ENCODE peak calls at places on chromosome 10, in five cellular contexts. L, A, Y, C and G are unnamed samples.

GRCh38 chr10:78651287-78651686 is 417.5 kb upstream of the ZMIZ1 start:
- DNase-seq in L (no peak), A (no peak), Y (no peak), C (no peak), G (no peak)

GRCh38 chr10:53601260-53601875 is 828.8 kb upstream of the MBL2 start:
- DNase-seq in L (no peak), A (peak), Y (no peak), C (peak), G (no peak)

GRCh38 chr10:15571570-15571969 is 148.2 kb downstream of the ITGA8 start:
- DNase-seq in L (no peak), A (no peak), Y (no peak), C (peak), G (no peak)

GRCh38 chr10:19111501-19112267 is 63.1 kb downstream of the MALRD1 start:
- DNase-seq in L (no peak), A (no peak), Y (no peak), C (no peak), G (no peak)

GRCh38 chr10:12067336-12067735 is 1.4 kb upstream of the DHTKD1 start:
- DNase-seq in L (no peak), A (peak), Y (no peak), C (no peak), G (no peak)

GRCh38 chr10:50679149-50679548 is 55.4 kb upstream of the SGMS1 start:
- DNase-seq in L (no peak), A (no peak), Y (no peak), C (no peak), G (no peak)

GRCh38 chr10:12364559-12364958 is 15.2 kb downstream of the CAMK1D start:
- DNase-seq in L (no peak), A (no peak), Y (no peak), C (no peak), G (no peak)

GRCh38 chr10:5812283-5813090 is 747 bp downstream of the GDI2 start:
- DNase-seq in L (no peak), A (no peak), Y (no peak), C (peak), G (no peak)

GRCh38 chr10:26367771-26368170 is 70.4 kb upstream of the APBB1IP start:
- DNase-seq in L (no peak), A (peak), Y (peak), C (no peak), G (no peak)

GRCh38 chr10:28925154-28925663 is 247.9 kb downstream of the BAMBI start:
- DNase-seq in L (no peak), A (no peak), Y (no peak), C (no peak), G (no peak)

GRCh38 chr10:11798862-11799735 is 24.1 kb upstream of the PROSER2 start:
- DNase-seq in L (no peak), A (no peak), Y (no peak), C (no peak), G (no peak)

GRCh38 chr10:28492093-28492492 is 40.8 kb upstream of the WAC start:
- DNase-seq in L (no peak), A (no peak), Y (no peak), C (no peak), G (no peak)

GRCh38 chr10:133164816-133165555 is 5.0 kb downstream of the KNDC1 start:
- DNase-seq in L (no peak), A (no peak), Y (no peak), C (no peak), G (no peak)

GRCh38 chr10:108578258-108578657 is 1345.1 kb downstream of the XPNPEP1 start:
- DNase-seq in L (no peak), A (no peak), Y (no peak), C (no peak), G (no peak)

GRCh38 chr10:62873866-62874265 is 57.7 kb upstream of the EGR2 start:
- DNase-seq in L (no peak), A (no peak), Y (no peak), C (no peak), G (no peak)

GRCh38 chr10:132208489-132209050 is 21.8 kb downstream of the DPYSL4 start:
- DNase-seq in L (no peak), A (no peak), Y (no peak), C (no peak), G (peak)

GRCh38 chr10:72310241-72310633 is 36.5 kb downstream of the DDIT4 start:
- DNase-seq in L (no peak), A (no peak), Y (no peak), C (peak), G (no peak)

GRCh38 chr10:3829193-3830050 is 44.4 kb upstream of the KLF6 start:
- DNase-seq in L (no peak), A (no peak), Y (no peak), C (no peak), G (no peak)

GRCh38 chr10:128103229-128103714 is 23.0 kb downstream of the MKI67 start:
- DNase-seq in L (no peak), A (no peak), Y (no peak), C (no peak), G (no peak)

GRCh38 chr10:70137135-70137534 is 4.5 kb upstream of the AIFM2 start:
- DNase-seq in L (no peak), A (no peak), Y (no peak), C (no peak), G (no peak)

GRCh38 chr10:130230611-130231010 is 94.4 kb downstream of the GLRX3 start:
- DNase-seq in L (no peak), A (no peak), Y (no peak), C (no peak), G (no peak)

GRCh38 chr10:110141185-110141584 is 66.2 kb upstream of the MXI1 start:
- DNase-seq in L (no peak), A (no peak), Y (no peak), C (no peak), G (no peak)

GRCh38 chr10:35854661-35855060 is 212.6 kb upstream of the FZD8 start:
- DNase-seq in L (no peak), A (no peak), Y (no peak), C (no peak), G (no peak)

GRCh38 chr10:58704226-58705200 is 191.8 kb downstream of the BICC1 start:
- DNase-seq in L (no peak), A (no peak), Y (no peak), C (no peak), G (no peak)

GRCh38 chr10:131723601-131724530 is 176.9 kb upstream of the PPP2R2D start:
- DNase-seq in L (no peak), A (no peak), Y (no peak), C (no peak), G (no peak)

GRCh38 chr10:86757110-86757790 is 831 bp downstream of the BMPR1A start:
- DNase-seq in L (no peak), A (no peak), Y (peak), C (peak), G (peak)

GRCh38 chr10:12243860-12244620 is 48.1 kb downstream of the CDC123 start:
- DNase-seq in L (no peak), A (no peak), Y (no peak), C (no peak), G (peak)

GRCh38 chr10:61992683-61993629 is 91.5 kb downstream of the ARID5B start:
- DNase-seq in L (no peak), A (peak), Y (peak), C (peak), G (peak)